ENCODE peak calls at places on chromosomes 7 and 10, in seven cellular contexts. One of them, this sample, is unnamed. For H3K36me3, the result is how much of the 10 kb centered on the place peaks cover.

GRCh38 chr7:75621124-75621523 is 117.6 kb downstream of the HIP1 start:
- DNase-seq in HCT116: no peak
- DNase-seq in HepG2: no peak
- DNase-seq in K562: no peak
- DNase-seq in SK-N-SH: no peak
- DNase-seq in GM12878: peak
- DNase-seq in H1: no peak
- DNase-seq in this sample: no peak

GRCh38 chr7:44073664-44074348 is 8.4 kb upstream of the PGAM2 start:
- DNase-seq in K562: no peak
- DNase-seq in HCT116: no peak
- DNase-seq in HepG2: no peak
- DNase-seq in SK-N-SH: no peak
- DNase-seq in H1: no peak
- DNase-seq in GM12878: no peak
- DNase-seq in this sample: no peak

GRCh38 chr10:93334901-93335312 is 147.2 kb downstream of the MYOF start:
- DNase-seq in K562: no peak
- DNase-seq in GM12878: no peak
- DNase-seq in HepG2: no peak
- DNase-seq in HCT116: peak
- DNase-seq in SK-N-SH: no peak
- DNase-seq in H1: no peak
- DNase-seq in this sample: no peak

GRCh38 chr10:86823565-86823964 is 67.1 kb downstream of the BMPR1A start:
- DNase-seq in H1: no peak
- DNase-seq in K562: no peak
- DNase-seq in HCT116: no peak
- DNase-seq in HepG2: no peak
- DNase-seq in GM12878: no peak
- DNase-seq in SK-N-SH: no peak
- DNase-seq in this sample: no peak

GRCh38 chr10:127115086-127115485 is 81.3 kb downstream of the INSYN2A start:
- DNase-seq in HCT116: no peak
- DNase-seq in K562: no peak
- DNase-seq in HepG2: no peak
- DNase-seq in H1: no peak
- DNase-seq in SK-N-SH: no peak
- DNase-seq in GM12878: no peak
- DNase-seq in this sample: no peak

GRCh38 chr10:88234332-88234731 is 348.8 kb downstream of the RNLS start:
- DNase-seq in GM12878: no peak
- DNase-seq in H1: no peak
- DNase-seq in K562: no peak
- DNase-seq in SK-N-SH: no peak
- DNase-seq in HCT116: no peak
- DNase-seq in HepG2: no peak
- DNase-seq in this sample: no peak

GRCh38 chr10:96971324-96971723 is 139.2 kb downstream of the LCOR start:
- DNase-seq in HCT116: no peak
- DNase-seq in SK-N-SH: no peak
- DNase-seq in HepG2: peak
- DNase-seq in H1: no peak
- DNase-seq in GM12878: no peak
- DNase-seq in K562: no peak
- DNase-seq in this sample: no peak

GRCh38 chr10:47252093-47252780 is 47.8 kb upstream of the GDF10 start:
- DNase-seq in SK-N-SH: no peak
- DNase-seq in HepG2: no peak
- DNase-seq in GM12878: no peak
- DNase-seq in K562: no peak
- DNase-seq in HCT116: no peak
- DNase-seq in H1: no peak
- DNase-seq in this sample: no peak

GRCh38 chr7:101066858-101067227 is 18.4 kb upstream of the TRIM56 start:
- DNase-seq in GM12878: no peak
- DNase-seq in HepG2: no peak
- DNase-seq in SK-N-SH: no peak
- DNase-seq in H1: no peak
- DNase-seq in K562: no peak
- DNase-seq in HCT116: no peak
- DNase-seq in this sample: no peak

DNA sequence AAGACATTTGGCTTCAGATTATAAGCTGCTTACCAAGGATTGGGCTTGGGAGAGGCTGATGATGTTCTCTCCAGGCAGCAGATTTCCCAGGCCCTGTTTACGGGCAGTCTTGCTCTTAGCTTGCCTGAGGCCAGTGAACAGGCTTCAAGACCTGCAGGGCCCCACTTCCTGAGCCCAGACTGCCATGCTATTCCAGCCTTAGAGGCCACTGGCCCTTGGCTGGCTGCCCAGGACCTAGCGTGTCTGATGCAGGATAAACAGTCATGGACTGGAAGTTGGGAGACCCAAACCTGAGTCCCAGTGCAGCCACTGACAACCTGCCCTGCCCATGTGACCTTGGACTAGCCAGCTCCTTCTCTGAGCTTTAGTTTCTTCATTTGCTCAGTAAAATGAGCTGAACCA is 2.9 kb downstream of the PRXL2A start:
- DNase-seq in K562: no peak
- DNase-seq in GM12878: no peak
- DNase-seq in SK-N-SH: peak
- DNase-seq in HepG2: peak
- DNase-seq in HCT116: no peak
- DNase-seq in H1: no peak
- DNase-seq in this sample: no peak
- TF ChIP-seq SIN3A in K562: no peak
- TF ChIP-seq SIN3A in GM12878: no peak
- TF ChIP-seq SIN3A in SK-N-SH: no peak
- TF ChIP-seq SIN3A in HepG2: peak
- TF ChIP-seq SIN3A in HCT116: no peak
- TF ChIP-seq SIN3A in H1: no peak
- TF ChIP-seq SIN3A in this sample: no peak

GRCh38 chr7:2217206-2217605 is 15.5 kb downstream of the MAD1L1 start:
- DNase-seq in K562: no peak
- DNase-seq in HepG2: no peak
- DNase-seq in GM12878: no peak
- DNase-seq in H1: no peak
- DNase-seq in HCT116: no peak
- DNase-seq in SK-N-SH: no peak
- DNase-seq in this sample: no peak

GRCh38 chr7:2219606-2220005 is 13.1 kb downstream of the MAD1L1 start:
- DNase-seq in GM12878: no peak
- DNase-seq in K562: no peak
- DNase-seq in HCT116: no peak
- DNase-seq in HepG2: no peak
- DNase-seq in SK-N-SH: no peak
- DNase-seq in H1: no peak
- DNase-seq in this sample: no peak

GRCh38 chr7:2219136-2219535 is 13.6 kb downstream of the MAD1L1 start:
- DNase-seq in GM12878: no peak
- DNase-seq in K562: no peak
- DNase-seq in HCT116: no peak
- DNase-seq in H1: no peak
- DNase-seq in SK-N-SH: no peak
- DNase-seq in HepG2: no peak
- DNase-seq in this sample: no peak

GRCh38 chr7:2218444-2218785 is 14.3 kb downstream of the MAD1L1 start:
- DNase-seq in HepG2: no peak
- DNase-seq in GM12878: no peak
- DNase-seq in HCT116: no peak
- DNase-seq in K562: no peak
- DNase-seq in H1: no peak
- DNase-seq in SK-N-SH: no peak
- DNase-seq in this sample: no peak

DNA sequence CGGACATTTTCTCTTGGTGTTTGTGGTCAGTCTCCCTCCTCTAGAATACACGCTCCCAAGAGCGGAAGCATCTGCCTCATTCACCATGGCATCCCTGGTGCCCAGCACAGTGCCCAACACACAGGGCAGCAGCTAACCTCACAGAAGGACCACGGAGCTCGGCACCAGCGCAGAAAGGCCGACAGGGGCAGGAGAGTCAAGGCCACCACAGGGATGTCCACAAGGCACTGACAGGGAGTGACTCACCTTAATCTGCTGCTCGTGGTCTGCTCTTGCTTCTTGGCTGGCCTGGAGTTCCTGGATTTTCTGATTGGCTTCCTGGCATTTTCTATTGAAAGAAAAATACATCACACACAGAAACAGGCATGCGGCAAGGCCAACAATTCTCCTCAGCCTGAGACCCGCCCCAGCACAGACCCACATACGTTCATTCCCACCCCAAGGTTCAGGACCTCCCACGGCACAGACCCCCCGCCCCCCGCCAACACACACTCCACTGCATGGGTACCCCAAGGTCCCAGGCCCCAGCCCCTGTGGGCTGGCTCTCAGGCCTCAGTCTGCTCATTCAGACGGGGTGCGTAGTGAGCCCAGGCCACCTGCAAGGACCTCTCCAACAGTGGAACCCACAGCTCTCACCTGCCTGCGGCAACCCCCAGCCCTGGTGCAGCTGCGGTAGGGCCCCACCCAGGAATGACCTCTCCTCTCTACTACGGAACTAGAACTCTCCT is 14.9 kb downstream of the MAD1L1 start:
- DNase-seq in GM12878: no peak
- DNase-seq in H1: no peak
- DNase-seq in K562: no peak
- DNase-seq in HepG2: no peak
- DNase-seq in SK-N-SH: no peak
- DNase-seq in HCT116: no peak
- DNase-seq in this sample: no peak
- H3K4me3 ChIP-seq in GM12878: no peak
- H3K4me3 ChIP-seq in H1: no peak
- H3K4me3 ChIP-seq in K562: no peak
- H3K4me3 ChIP-seq in HepG2: no peak
- H3K4me3 ChIP-seq in SK-N-SH: no peak
- H3K4me3 ChIP-seq in HCT116: no peak
- H3K4me3 ChIP-seq in this sample: no peak

DNA sequence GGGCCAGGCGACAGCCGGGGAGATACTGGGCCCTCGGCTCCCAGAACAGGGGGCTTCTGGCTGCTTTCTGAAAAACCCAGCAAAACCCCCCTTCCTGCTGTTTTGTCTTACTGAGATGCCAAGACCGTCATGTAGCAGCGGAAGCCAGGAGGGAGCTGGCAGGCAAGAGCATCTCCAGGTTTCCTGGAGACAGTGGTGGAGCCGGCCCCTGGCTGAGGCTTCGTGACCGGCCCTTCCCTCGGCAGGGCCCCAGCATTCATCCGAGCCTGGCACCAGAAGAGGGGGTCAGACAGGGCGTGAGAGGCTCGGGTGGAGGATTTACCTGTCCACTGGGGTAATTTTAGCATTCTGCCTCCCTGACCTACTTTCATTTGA is 9.5 kb downstream of the PFKFB3 start:
- DNase-seq in HCT116: no peak
- DNase-seq in H1: no peak
- DNase-seq in SK-N-SH: no peak
- DNase-seq in K562: no peak
- DNase-seq in HepG2: no peak
- DNase-seq in GM12878: no peak
- DNase-seq in this sample: no peak
- H3K36me3 ChIP-seq in HCT116: under half
- H3K36me3 ChIP-seq in H1: under half
- H3K36me3 ChIP-seq in SK-N-SH: half or more
- H3K36me3 ChIP-seq in K562: under half
- H3K36me3 ChIP-seq in HepG2: under half
- H3K36me3 ChIP-seq in GM12878: under half
- H3K36me3 ChIP-seq in this sample: under half

GRCh38 chr7:114922151-114922651 is 307 bp downstream of the MDFIC start:
- DNase-seq in K562: no peak
- DNase-seq in HepG2: no peak
- DNase-seq in SK-N-SH: peak
- DNase-seq in HCT116: no peak
- DNase-seq in H1: no peak
- DNase-seq in GM12878: no peak
- DNase-seq in this sample: no peak
- TF ChIP-seq SIN3A in K562: no peak
- TF ChIP-seq SIN3A in HepG2: no peak
- TF ChIP-seq SIN3A in SK-N-SH: no peak
- TF ChIP-seq SIN3A in HCT116: no peak
- TF ChIP-seq SIN3A in H1: no peak
- TF ChIP-seq SIN3A in GM12878: no peak
- TF ChIP-seq SIN3A in this sample: no peak

DNA sequence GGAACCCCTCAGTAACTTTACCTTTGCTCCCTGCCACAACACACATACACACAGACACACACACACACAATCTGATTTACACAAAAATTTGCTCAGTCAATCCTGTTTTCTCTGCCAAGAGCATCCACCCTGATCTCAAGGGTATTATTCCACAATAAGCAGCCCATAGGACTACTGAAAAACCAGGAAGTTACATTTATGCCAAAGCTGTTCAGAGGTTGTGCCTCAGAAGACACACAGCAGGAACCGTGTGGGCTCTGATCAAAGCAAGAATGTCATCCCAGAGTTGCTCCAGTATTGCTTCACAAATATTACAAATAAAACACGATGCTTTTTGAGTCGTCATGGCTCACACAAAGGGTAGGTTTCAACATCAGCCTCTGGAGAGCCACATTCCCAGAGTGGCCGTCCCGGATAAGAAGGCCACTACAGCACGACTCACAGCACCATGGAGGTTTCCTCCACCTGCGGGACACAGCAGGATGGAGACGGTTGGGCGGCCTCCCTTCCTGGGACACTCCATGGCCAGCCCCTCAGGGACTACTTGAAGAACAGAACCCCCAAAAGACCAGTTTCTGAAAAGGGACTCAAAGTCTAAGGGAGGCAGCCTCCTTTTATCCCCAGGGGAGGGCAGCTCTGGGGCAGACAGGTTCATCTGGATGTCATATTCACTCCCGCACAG is 1.6 kb downstream of the AIFM2 start:
- DNase-seq in HCT116: no peak
- DNase-seq in GM12878: no peak
- DNase-seq in H1: no peak
- DNase-seq in K562: no peak
- DNase-seq in SK-N-SH: no peak
- DNase-seq in HepG2: peak
- DNase-seq in this sample: no peak
- H3K4me3 ChIP-seq in HCT116: peak
- H3K4me3 ChIP-seq in GM12878: peak
- H3K4me3 ChIP-seq in H1: no peak
- H3K4me3 ChIP-seq in K562: peak
- H3K4me3 ChIP-seq in SK-N-SH: no peak
- H3K4me3 ChIP-seq in HepG2: peak
- H3K4me3 ChIP-seq in this sample: no peak

This sample was measured in Panc1.